ENCODE peak calls at places on chromosome 17, in eight cellular contexts. P, F, V, J, D, U, H and A are unnamed samples. For H3K4me1, the result is how much of the 10 kb centered on the place peaks cover.

GRCh38 chr17:19002805-19003542 is 1.6 kb downstream of the FAM83G start:
- DNase-seq in J (no peak), H (peak), V (no peak), P (no peak), D (peak), F (no peak), U (no peak), A (no peak)

GRCh38 chr17:40340880-40341807 is 23.4 kb downstream of the GJD3 start:
- DNase-seq in P (peak), J (peak), H (peak), V (peak), U (peak), F (peak), D (peak), A (peak)

GRCh38 chr17:20967776-20968175 is 75.0 kb downstream of the USP22 start:
- DNase-seq in J (no peak), V (no peak), U (no peak), F (no peak), P (no peak), D (no peak), H (peak), A (no peak)

GRCh38 chr17:61454932-61455753 is 2.9 kb downstream of the TBX4 start:
- DNase-seq in F (no peak), H (no peak), V (no peak), U (no peak), D (peak), J (no peak), P (no peak), A (no peak)

GRCh38 chr17:80008848-80009247 is 26.8 kb downstream of the TBC1D16 start:
- DNase-seq in J (no peak), V (no peak), F (no peak), D (no peak), P (no peak), H (no peak), U (no peak), A (no peak)

GRCh38 chr17:78667741-78668640 is 90.8 kb upstream of the DNAH17 start:
- DNase-seq in J (no peak), H (no peak), P (no peak), F (no peak), D (no peak), U (no peak), V (no peak), A (no peak)

GRCh38 chr17:1398028-1398427 is 2.0 kb downstream of the YWHAE start:
- DNase-seq in H (peak), V (no peak), J (no peak), D (no peak), F (peak), P (no peak), U (no peak), A (no peak)

GRCh38 chr17:55817273-55817709 is 66.4 kb downstream of the PCTP start:
- DNase-seq in D (no peak), H (no peak), U (no peak), J (no peak), P (no peak), F (no peak), V (no peak), A (no peak)

GRCh38 chr17:6843241-6843890 is 11.8 kb upstream of the TEKT1 start:
- DNase-seq in F (no peak), P (no peak), V (peak), H (peak), J (no peak), D (peak), U (no peak), A (peak)

GRCh38 chr17:4710693-4711634 is 532 bp downstream of the ARRB2 start:
- DNase-seq in U (no peak), P (peak), H (no peak), F (no peak), J (no peak), D (no peak), V (no peak), A (no peak)

GRCh38 chr17:80385046-80385445 is 29.9 kb upstream of the ENDOV start:
- DNase-seq in P (no peak), V (no peak), J (no peak), H (no peak), D (no peak), F (no peak), U (no peak), A (no peak)

GRCh38 chr17:36928450-36929125 is 8.7 kb upstream of the LHX1 start:
- DNase-seq in H (no peak), U (no peak), F (no peak), V (no peak), D (no peak), P (no peak), J (no peak), A (no peak)

GRCh38 chr17:42023524-42024349 is 3.8 kb downstream of the NKIRAS2 start:
- DNase-seq in U (peak), J (no peak), V (no peak), D (no peak), H (peak), P (no peak), F (peak), A (no peak)

GRCh38 chr17:3613139-3613538 is 3.9 kb upstream of the TRPV1 start:
- DNase-seq in U (no peak), D (no peak), P (no peak), J (no peak), H (no peak), F (no peak), V (no peak), A (no peak)

GRCh38 chr17:48627625-48628510 is 1.7 kb upstream of the HOXB9 start:
- DNase-seq in P (no peak), U (no peak), V (no peak), H (no peak), D (no peak), J (no peak), F (no peak), A (no peak)

GRCh38 chr17:4842376-4842775 is 9.2 kb downstream of the MINK1 start:
- DNase-seq in H (no peak), U (no peak), F (no peak), V (no peak), P (no peak), D (no peak), J (no peak), A (no peak)

GRCh38 chr17:82878545-82878944 is 38.7 kb upstream of the ZNF750 start:
- DNase-seq in D (no peak), H (peak), U (no peak), F (no peak), J (no peak), V (no peak), P (no peak), A (no peak)

GRCh38 chr17:40519089-40519775 is 17.8 kb upstream of the TNS4 start:
- DNase-seq in U (peak), F (peak), D (no peak), P (no peak), J (no peak), H (no peak), V (no peak), A (no peak)

GRCh38 chr17:15963670-15964110 is 18.8 kb downstream of the ADORA2B start:
- DNase-seq in F (no peak), D (no peak), V (peak), H (peak), J (no peak), P (no peak), U (no peak), A (peak)

GRCh38 chr17:67718325-67718941 is 697 bp downstream of the NOL11 start:
- DNase-seq in H (peak), U (no peak), F (no peak), D (no peak), P (no peak), V (peak), J (no peak), A (peak)

GRCh38 chr17:7477392-7478275 is 1.8 kb downstream of the ZBTB4 start:
- DNase-seq in U (peak), J (no peak), H (peak), F (peak), P (no peak), D (peak), V (peak), A (no peak)

GRCh38 chr17:7883781-7884386 is 4.7 kb upstream of the CHD3 start:
- DNase-seq in F (no peak), V (peak), P (peak), U (no peak), D (no peak), J (no peak), H (peak), A (no peak)

GRCh38 chr17:80424261-80424660 is 9.3 kb downstream of the ENDOV start:
- DNase-seq in V (no peak), U (no peak), P (no peak), F (no peak), J (no peak), D (no peak), H (no peak), A (no peak)

GRCh38 chr17:298791-299450 is 53.7 kb downstream of the RPH3AL start:
- DNase-seq in D (no peak), P (no peak), F (peak), H (peak), J (peak), V (no peak), U (peak), A (no peak)

GRCh38 chr17:67520282-67520906 is 143.3 kb downstream of the PITPNC1 start:
- DNase-seq in U (no peak), V (no peak), D (no peak), H (peak), P (no peak), J (peak), F (peak), A (no peak)

GRCh38 chr17:10429416-10430045 is 7.8 kb upstream of the MYH8 start:
- DNase-seq in P (no peak), H (peak), F (no peak), U (no peak), V (no peak), J (no peak), D (no peak), A (peak)

GRCh38 chr17:28763804-28764266 is 20.0 kb downstream of the TRAF4 start:
- DNase-seq in J (peak), D (peak), V (peak), F (peak), P (peak), U (peak), H (peak), A (peak)

GRCh38 chr17:64334851-64335250 is 55.8 kb downstream of the PECAM1 start:
- DNase-seq in J (no peak), P (no peak), H (no peak), V (no peak), U (no peak), D (no peak), F (no peak), A (peak)
- H3K4me1 ChIP-seq in J (under half), P (under half), H (under half), V (under half), U (under half), D (under half), F (under half), A (under half)

GRCh38 chr17:39143552-39144093 is 7.8 kb downstream of the PLXDC1 start:
- DNase-seq in H (no peak), U (no peak), D (no peak), P (no peak), J (peak), V (no peak), F (peak), A (no peak)
- H3K27ac ChIP-seq in H (no peak), U (no peak), D (no peak), P (no peak), J (peak), V (no peak), F (peak), A (no peak)

DNA sequence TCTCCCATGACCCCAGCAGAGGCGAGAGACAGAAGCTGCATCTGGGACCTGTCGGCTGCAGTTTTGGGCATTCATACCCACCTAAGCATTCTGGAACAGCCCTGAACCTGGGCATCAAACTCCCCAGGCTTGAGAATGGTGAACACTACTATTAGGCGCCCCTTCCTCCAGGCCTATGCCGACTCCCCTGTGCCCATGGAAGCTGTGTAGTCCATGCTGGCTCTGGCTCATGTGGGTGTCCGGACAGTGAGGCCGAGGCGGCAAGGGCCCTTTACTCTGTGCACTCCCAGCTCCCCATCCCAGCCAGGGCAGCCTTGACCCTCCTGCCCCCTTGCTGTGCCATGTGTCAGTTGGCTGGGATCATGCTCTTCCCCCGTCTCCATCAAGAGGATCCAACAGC is 89.0 kb upstream of the TOB1 start:
- DNase-seq in J (peak), F (peak), D (no peak), U (no peak), H (no peak), V (no peak), P (no peak), A (no peak)
- H3K4me1 ChIP-seq in J (under half), F (half or more), D (under half), U (under half), H (under half), V (under half), P (under half), A (half or more)

GRCh38 chr17:75896360-75897075 is at the start of gene TRIM65:
- DNase-seq in D (peak), J (peak), H (peak), V (peak), F (peak), U (peak), P (peak), A (peak)
- H3K27ac ChIP-seq in D (peak), J (peak), H (peak), V (peak), F (peak), U (peak), P (peak), A (peak)

DNA sequence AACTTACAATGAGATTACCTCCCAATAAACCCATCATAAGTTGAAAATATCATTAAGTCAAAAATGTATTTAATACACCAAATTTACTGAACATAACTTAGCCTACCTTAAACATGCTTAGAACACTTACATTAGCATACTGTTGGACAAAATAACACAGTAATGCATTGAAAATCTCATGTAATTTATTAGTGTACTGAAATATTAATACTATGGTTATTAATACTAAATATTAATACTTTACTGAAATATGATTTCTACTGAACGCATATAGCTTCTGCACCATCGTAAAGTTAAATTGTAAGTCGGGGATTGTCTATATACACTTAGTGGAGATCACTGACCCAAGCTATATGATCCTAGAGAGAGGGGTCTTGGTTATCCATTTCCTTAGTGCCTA is 4.3 kb downstream of the USP32 start:
- DNase-seq in P (no peak), F (no peak), V (no peak), U (no peak), D (no peak), J (no peak), H (no peak), A (no peak)
- H3K4me1 ChIP-seq in P (under half), F (half or more), V (under half), U (under half), D (half or more), J (under half), H (under half), A (under half)

GRCh38 chr17:75370288-75370687 is 35.2 kb downstream of the GRB2 start:
- DNase-seq in H (no peak), V (no peak), U (peak), P (no peak), D (no peak), F (peak), J (no peak), A (no peak)

GRCh38 chr17:75373290-75373689 is 32.2 kb downstream of the GRB2 start:
- DNase-seq in J (no peak), D (no peak), F (no peak), U (no peak), P (no peak), V (no peak), H (no peak), A (no peak)

GRCh38 chr17:75367312-75367711 is 38.2 kb downstream of the GRB2 start:
- DNase-seq in J (no peak), U (no peak), V (peak), H (no peak), P (no peak), F (no peak), D (no peak), A (no peak)

GRCh38 chr17:75371981-75372380 is 33.5 kb downstream of the GRB2 start:
- DNase-seq in U (no peak), J (no peak), P (no peak), D (no peak), F (no peak), V (no peak), H (no peak), A (no peak)

DNA sequence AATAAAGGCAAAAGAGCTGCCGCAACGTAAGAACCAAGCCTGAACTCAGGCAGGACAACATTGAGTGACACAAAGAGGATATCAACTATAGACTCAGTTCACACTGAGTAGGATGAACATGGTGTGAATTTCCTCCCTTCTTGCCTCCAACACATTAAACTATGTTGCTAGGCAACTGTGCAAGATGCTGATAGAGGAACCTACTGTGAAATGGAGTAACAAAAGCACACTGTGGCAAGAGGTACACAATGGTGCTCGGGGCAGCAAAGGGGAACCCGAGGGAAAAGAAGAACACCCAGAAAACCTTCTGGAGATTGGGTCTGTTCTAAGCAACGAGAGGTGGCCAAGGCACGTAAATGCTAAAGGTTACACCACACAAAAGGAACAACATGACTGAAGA is 34.1 kb downstream of the GRB2 start:
- DNase-seq in J (no peak), P (no peak), V (no peak), U (no peak), D (no peak), H (no peak), F (no peak), A (no peak)
- H3K27ac ChIP-seq in J (no peak), P (no peak), V (no peak), U (peak), D (no peak), H (no peak), F (no peak), A (no peak)

DNA sequence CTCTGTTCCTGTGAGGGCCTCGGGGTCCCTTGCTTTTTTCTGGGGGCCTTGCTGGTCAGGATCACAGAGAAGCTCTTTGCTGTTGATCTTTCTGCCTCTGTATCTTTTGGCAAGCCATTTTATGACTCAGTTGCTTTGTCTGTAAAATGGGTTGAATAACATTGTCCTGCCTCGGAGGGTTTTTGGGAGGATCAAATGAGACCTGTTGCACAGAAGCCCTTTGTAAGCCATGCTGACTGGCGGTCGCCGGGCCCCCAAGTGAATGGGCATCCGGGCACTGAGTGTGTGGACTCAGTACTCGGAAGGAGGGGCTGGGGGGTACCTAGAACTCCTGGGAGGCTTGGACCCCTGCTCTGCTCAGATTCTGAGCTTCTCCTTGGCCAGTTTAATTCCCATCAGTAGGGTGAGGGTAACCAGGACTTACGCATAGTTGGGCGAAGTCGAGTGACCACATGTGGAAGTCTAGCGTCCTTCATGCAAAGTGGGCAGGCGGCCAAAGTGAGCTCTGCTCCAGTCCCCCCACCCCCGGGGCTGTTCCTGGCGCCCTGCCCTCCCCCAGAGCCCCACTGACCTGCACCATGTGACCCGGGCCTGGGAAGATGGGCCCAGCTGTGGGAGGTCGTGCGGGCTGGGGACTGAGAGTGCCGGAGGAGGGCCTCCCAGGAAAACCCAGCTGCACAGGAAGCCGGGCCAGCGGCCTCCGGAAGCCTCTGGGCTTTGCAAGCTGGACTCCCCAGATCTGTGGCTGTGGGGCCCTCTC is 284.0 kb downstream of the SEC14L1 start:
- DNase-seq in U (peak), D (no peak), H (peak), V (peak), J (peak), P (no peak), F (peak), A (peak)
- H3K4me1 ChIP-seq in U (under half), D (half or more), H (under half), V (half or more), J (under half), P (half or more), F (half or more), A (half or more)

GRCh38 chr17:17484451-17484899 is 7.7 kb downstream of the MED9 start:
- DNase-seq in P (no peak), J (no peak), H (no peak), V (no peak), U (no peak), D (no peak), F (no peak), A (no peak)
- H3K27ac ChIP-seq in P (no peak), J (no peak), H (no peak), V (no peak), U (no peak), D (no peak), F (peak), A (no peak)

GRCh38 chr17:57905875-57906455 is 49.2 kb downstream of the CUEDC1 start:
- DNase-seq in V (no peak), J (no peak), F (no peak), U (no peak), P (no peak), H (no peak), D (no peak), A (no peak)
- H3K4me1 ChIP-seq in V (half or more), J (under half), F (half or more), U (under half), P (under half), H (under half), D (under half), A (under half)

GRCh38 chr17:81526662-81527571 is 1.3 kb upstream of the FSCN2 start:
- DNase-seq in P (no peak), U (no peak), V (no peak), F (peak), D (no peak), H (no peak), J (no peak), A (no peak)

GRCh38 chr17:81522491-81523125 is 5.6 kb upstream of the FSCN2 start:
- DNase-seq in H (no peak), F (no peak), V (no peak), P (no peak), U (no peak), D (no peak), J (no peak), A (no peak)

GRCh38 chr17:81524063-81524864 is 3.9 kb upstream of the FSCN2 start:
- DNase-seq in F (no peak), U (peak), H (no peak), V (no peak), J (no peak), P (no peak), D (no peak), A (no peak)

GRCh38 chr17:81523139-81524062 is 4.8 kb upstream of the FSCN2 start:
- DNase-seq in V (no peak), D (peak), F (no peak), P (no peak), J (no peak), U (peak), H (peak), A (peak)

DNA sequence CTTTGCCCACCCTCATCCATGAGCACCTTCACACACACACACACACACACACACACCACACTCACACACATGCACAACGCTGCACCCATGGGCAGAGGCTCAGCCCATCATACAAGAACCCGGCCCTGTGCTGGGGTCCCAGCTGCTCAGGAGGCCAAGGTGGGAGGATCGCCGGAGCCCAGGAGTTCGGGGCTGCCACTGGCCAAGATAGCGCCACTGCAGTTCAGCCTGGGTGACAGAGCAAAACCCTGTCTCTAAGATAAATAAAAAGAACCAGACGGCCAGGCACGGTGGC is 3.4 kb upstream of the FSCN2 start:
- DNase-seq in P (no peak), J (no peak), U (no peak), V (no peak), D (no peak), F (no peak), H (no peak), A (no peak)
- H3K27ac ChIP-seq in P (no peak), J (no peak), U (no peak), V (no peak), D (no peak), F (no peak), H (no peak), A (no peak)